ENCODE peak calls at places on chromosomes 7 and 10, in ten cellular contexts. E, Z, T, X, N, H, A, Y, K and Q are unnamed samples.

GRCh38 chr7:42348627-42349026 is 111.6 kb upstream of the GLI3 start:
- DNase-seq in E (no peak), Z (no peak), T (no peak), X (no peak), N (no peak), H (no peak), A (no peak), Y (no peak), K (no peak), Q (no peak)

GRCh38 chr7:83502636-83503035 is 146.3 kb downstream of the SEMA3E start:
- DNase-seq in E (no peak), Z (no peak), T (no peak), X (no peak), N (no peak), H (no peak), A (no peak), Y (no peak), K (no peak), Q (no peak)

GRCh38 chr10:86659161-86659691 is 4.9 kb downstream of the OPN4 start:
- DNase-seq in E (peak), Z (peak), T (peak), X (peak), N (peak), H (no peak), A (no peak), Y (no peak), K (no peak), Q (no peak)

GRCh38 chr7:151511946-151512345 is 7.7 kb downstream of the RHEB start:
- DNase-seq in E (no peak), Z (no peak), T (no peak), X (no peak), N (no peak), H (no peak), A (no peak), Y (no peak), K (no peak), Q (no peak)

GRCh38 chr10:76939862-76940495 is 697.6 kb downstream of the KCNMA1 start:
- DNase-seq in E (no peak), Z (no peak), T (no peak), X (no peak), N (no peak), H (no peak), A (no peak), Y (no peak), K (no peak), Q (no peak)

GRCh38 chr10:80500572-80501380 is 36.9 kb upstream of the SH2D4B start:
- DNase-seq in E (no peak), Z (peak), T (peak), X (peak), N (no peak), H (no peak), A (no peak), Y (peak), K (peak), Q (no peak)

GRCh38 chr7:25216837-25217236 is 11.4 kb downstream of the NPVF start:
- DNase-seq in E (no peak), Z (no peak), T (no peak), X (no peak), N (no peak), H (peak), A (no peak), Y (no peak), K (no peak), Q (no peak)

GRCh38 chr7:17557305-17557704 is 258.9 kb downstream of the AHR start:
- DNase-seq in E (no peak), Z (no peak), T (no peak), X (no peak), N (no peak), H (no peak), A (no peak), Y (no peak), K (no peak), Q (no peak)

GRCh38 chr7:81449105-81449504 is 320.7 kb downstream of the HGF start:
- DNase-seq in E (no peak), Z (no peak), T (no peak), X (no peak), N (no peak), H (no peak), A (no peak), Y (no peak), K (no peak), Q (no peak)

GRCh38 chr7:64433590-64433989 is 119.8 kb downstream of the ZNF736 start:
- DNase-seq in E (no peak), Z (no peak), T (no peak), X (no peak), N (no peak), H (no peak), A (no peak), Y (no peak), K (no peak), Q (no peak)

GRCh38 chr7:64429232-64429631 is 115.5 kb downstream of the ZNF736 start:
- DNase-seq in E (no peak), Z (no peak), T (no peak), X (no peak), N (no peak), H (no peak), A (no peak), Y (no peak), K (no peak), Q (no peak)

DNA sequence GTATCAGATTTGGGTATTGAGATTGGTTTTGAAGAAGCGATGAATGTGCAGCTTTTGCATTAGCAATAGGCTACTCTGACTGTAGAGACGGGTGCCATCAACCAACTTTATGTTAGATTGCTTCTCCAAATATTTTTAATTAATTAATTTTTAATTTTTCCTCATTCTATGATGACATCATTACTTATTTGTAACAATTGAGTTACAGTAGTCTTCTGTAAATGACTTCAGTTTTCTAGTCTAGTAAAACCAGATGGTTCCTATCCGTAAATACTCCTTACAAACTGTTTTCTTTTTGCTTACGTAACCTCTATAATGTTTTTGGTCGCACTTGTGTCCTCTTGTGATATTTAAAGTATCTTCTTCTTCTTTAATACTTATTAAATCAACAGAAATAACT is 118.1 kb downstream of the ZNF736 start:
- DNase-seq in E (no peak), Z (no peak), T (no peak), X (no peak), N (no peak), H (no peak), A (no peak), Y (no peak), K (no peak), Q (no peak)
- H3K27ac ChIP-seq in E (no peak), Z (no peak), T (no peak), X (no peak), N (no peak), H (no peak), A (no peak), Y (no peak), K (no peak), Q (no peak)

GRCh38 chr10:69451784-69452251 is 553 bp downstream of the TSPAN15 start:
- DNase-seq in E (peak), Z (no peak), T (peak), X (no peak), N (peak), H (no peak), A (no peak), Y (peak), K (peak), Q (no peak)

GRCh38 chr10:69446650-69447151 is 4.6 kb upstream of the TSPAN15 start:
- DNase-seq in E (peak), Z (no peak), T (no peak), X (no peak), N (no peak), H (peak), A (no peak), Y (no peak), K (no peak), Q (peak)

GRCh38 chr10:69451209-69451783 is at the start of gene TSPAN15:
- DNase-seq in E (peak), Z (peak), T (peak), X (peak), N (peak), H (no peak), A (peak), Y (peak), K (peak), Q (no peak)

GRCh38 chr10:69452676-69453415 is 1.6 kb downstream of the TSPAN15 start:
- DNase-seq in E (peak), Z (no peak), T (no peak), X (no peak), N (no peak), H (no peak), A (no peak), Y (no peak), K (no peak), Q (no peak)

GRCh38 chr10:69449841-69450240 is 1.4 kb upstream of the TSPAN15 start:
- DNase-seq in E (peak), Z (peak), T (no peak), X (no peak), N (peak), H (no peak), A (no peak), Y (peak), K (peak), Q (no peak)
- H3K27ac ChIP-seq in E (peak), Z (no peak), T (peak), X (no peak), N (peak), H (no peak), A (no peak), Y (peak), K (no peak), Q (peak)

DNA sequence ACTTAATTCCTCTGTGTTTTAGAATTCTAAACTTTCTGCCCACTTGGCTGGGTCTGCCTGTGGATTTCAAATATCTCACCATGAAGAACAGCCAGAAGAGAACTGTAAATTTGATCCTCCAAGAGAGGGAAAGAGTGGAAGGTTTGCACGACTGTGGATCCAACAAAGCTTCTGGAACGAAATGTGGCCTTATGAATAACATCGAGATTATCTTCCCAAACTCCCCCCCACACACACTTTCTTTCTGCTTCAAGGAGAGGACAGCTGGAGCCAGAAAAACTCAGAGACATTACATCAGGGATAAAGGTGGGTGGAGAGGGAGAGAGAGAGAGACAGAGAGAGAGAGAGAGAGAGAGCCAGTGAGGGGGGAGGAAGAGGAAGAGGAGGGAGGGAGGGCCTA is 570.1 kb upstream of the MGMT start:
- DNase-seq in E (no peak), Z (no peak), T (no peak), X (no peak), N (no peak), H (no peak), A (no peak), Y (no peak), K (no peak), Q (no peak)
- H3K27ac ChIP-seq in E (peak), Z (no peak), T (peak), X (no peak), N (no peak), H (no peak), A (no peak), Y (no peak), K (no peak), Q (no peak)

DNA sequence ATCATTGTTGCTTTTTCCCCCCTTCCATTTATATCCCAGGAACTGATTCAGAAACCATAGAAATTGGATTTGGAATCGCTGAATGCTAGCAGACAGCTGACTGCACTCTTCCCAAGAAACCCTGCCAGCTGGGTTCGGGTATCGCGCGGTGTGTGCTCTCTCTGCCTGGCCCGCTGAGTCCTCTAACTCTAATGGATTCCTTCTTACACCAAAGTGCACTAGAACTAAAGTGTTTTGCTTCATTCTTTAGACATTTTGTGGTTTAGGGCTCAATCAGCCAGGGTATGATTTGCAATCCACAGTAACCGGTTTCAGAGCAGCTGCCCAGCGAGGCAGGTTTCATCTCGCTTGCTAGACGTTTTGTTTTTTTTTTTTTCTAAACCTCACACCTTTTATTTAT is 92.2 kb downstream of the EGFR start:
- DNase-seq in E (no peak), Z (peak), T (no peak), X (no peak), N (no peak), H (peak), A (no peak), Y (no peak), K (no peak), Q (peak)
- H3K27ac ChIP-seq in E (peak), Z (no peak), T (no peak), X (no peak), N (peak), H (peak), A (no peak), Y (no peak), K (no peak), Q (peak)

DNA sequence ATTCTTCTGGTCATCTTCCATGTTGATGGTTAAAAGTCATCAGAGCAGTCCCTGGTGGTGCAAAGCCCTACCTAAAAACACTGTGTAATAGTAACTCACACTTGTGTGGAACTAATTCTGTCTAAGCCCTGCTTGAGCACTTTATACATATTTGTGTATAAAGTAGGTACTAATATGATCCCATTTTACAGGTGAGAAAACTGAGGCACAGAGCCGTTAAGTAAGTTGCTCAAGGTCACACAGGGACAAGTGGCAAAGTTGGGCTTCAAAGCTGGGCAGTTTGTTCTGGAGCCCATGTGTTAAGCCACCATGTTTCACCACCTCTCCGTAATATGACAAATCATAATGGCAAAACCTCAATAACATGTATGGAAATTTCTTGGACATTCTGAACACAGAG is 48.1 kb downstream of the BPGM start:
- DNase-seq in E (no peak), Z (no peak), T (no peak), X (no peak), N (no peak), H (no peak), A (no peak), Y (no peak), K (no peak), Q (no peak)
- H3K27ac ChIP-seq in E (peak), Z (peak), T (no peak), X (peak), N (peak), H (no peak), A (no peak), Y (no peak), K (no peak), Q (no peak)

DNA sequence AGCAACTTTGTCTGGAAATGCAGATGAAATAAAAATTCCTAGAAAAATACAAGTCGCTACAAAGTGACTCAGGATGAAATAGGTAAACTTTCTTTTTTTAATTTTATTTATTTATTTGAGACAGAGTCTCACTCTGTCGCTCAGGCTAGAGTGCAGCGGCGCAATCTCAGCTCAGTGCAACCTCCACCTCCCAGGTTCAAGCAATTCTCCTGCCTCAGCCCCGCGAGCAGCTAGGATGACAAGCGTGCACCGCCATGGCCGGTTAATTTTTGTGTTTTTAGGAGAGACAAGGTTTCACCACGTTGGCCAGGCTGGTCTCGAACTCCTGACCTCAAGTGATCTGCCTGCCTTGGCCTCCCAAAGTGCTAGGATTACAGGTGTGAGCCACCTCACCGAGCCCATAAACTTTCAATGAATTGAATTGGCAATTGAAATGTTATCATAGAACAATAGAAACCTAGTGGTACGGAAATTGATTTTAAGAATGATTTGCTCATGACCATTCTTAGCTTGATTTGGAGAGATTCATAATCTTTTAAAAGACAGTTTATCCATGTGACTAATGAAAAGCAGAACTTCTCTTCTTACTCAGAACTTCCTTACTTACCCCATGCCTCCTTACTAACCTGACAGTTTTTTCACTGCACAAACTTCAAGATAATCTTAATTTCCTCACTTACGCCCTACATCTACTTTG is 161.7 kb downstream of the FAM107B start:
- DNase-seq in E (no peak), Z (no peak), T (no peak), X (no peak), N (no peak), H (no peak), A (no peak), Y (no peak), K (no peak), Q (no peak)
- H3K27ac ChIP-seq in E (no peak), Z (no peak), T (no peak), X (no peak), N (no peak), H (no peak), A (no peak), Y (peak), K (no peak), Q (no peak)

GRCh38 chr10:132444877-132445351 is 47.9 kb downstream of the PWWP2B start:
- DNase-seq in E (no peak), Z (no peak), T (no peak), X (no peak), N (no peak), H (no peak), A (no peak), Y (no peak), K (no peak), Q (no peak)

GRCh38 chr10:132443998-132444876 is 47.2 kb downstream of the PWWP2B start:
- DNase-seq in E (no peak), Z (no peak), T (peak), X (no peak), N (no peak), H (no peak), A (no peak), Y (no peak), K (no peak), Q (no peak)

GRCh38 chr10:132446195-132446581 is 49.2 kb downstream of the PWWP2B start:
- DNase-seq in E (no peak), Z (no peak), T (peak), X (no peak), N (no peak), H (no peak), A (no peak), Y (no peak), K (no peak), Q (no peak)

GRCh38 chr10:132446661-132447445 is 49.9 kb downstream of the PWWP2B start:
- DNase-seq in E (no peak), Z (no peak), T (peak), X (no peak), N (peak), H (no peak), A (peak), Y (peak), K (no peak), Q (no peak)

DNA sequence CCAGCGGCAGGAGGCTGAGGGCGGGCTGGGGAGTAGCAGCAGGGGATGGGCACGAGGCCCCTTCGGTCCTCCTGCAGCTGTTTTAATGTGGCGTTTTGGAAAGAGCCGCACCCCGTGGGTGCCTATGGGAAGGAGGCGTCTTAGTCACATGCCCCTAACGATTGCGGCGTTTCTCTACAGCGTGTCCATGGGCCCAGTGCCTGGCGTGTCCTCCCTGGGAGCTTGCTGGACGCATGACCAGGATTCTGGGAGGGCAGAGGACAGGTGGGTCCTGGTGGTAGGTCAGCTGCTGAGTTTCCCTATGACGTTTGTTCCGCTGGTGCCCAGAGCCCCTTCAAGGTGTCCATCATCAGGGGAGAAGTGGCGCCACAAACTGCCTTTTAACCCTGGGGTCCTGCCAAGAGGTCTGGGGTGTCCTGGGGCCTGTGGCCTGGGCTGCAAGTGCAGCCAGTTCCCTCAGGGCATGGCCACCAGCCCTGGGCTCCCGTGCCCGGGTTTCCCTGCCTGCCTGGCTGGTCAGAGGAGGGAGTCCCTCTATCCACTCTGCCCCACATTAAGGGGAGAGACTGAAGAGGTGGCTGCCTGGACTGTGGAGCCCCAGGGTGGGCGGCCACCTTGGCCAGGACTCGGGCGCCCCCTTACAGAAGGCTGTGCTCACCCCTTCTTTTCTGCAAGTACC is 48.7 kb downstream of the PWWP2B start:
- DNase-seq in E (no peak), Z (no peak), T (peak), X (no peak), N (no peak), H (no peak), A (no peak), Y (no peak), K (no peak), Q (no peak)
- H3K27ac ChIP-seq in E (no peak), Z (no peak), T (no peak), X (no peak), N (no peak), H (no peak), A (no peak), Y (no peak), K (no peak), Q (no peak)

DNA sequence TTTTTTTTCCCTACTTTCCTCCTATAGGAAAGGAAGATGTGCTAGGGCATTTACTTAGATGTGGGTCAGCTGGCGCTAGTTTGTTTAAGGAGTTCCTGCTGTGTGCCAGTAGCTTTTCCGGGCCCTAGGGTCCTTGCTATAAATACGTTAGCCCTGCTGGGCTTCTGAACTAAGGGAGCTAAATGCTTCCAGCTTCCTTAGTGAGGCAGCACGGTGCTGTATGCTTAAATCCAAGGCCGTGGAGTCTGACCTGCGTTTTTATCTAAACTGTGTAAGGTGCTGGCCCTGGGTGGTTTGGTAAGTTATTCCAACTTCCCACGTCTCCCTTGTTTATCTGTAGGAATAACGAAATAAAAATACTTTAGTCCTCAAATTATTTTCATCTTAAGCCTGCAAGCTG is 594 bp downstream of the TDRD1 start:
- DNase-seq in E (no peak), Z (no peak), T (no peak), X (no peak), N (no peak), H (no peak), A (no peak), Y (no peak), K (no peak), Q (no peak)
- H3K27ac ChIP-seq in E (no peak), Z (no peak), T (no peak), X (no peak), N (no peak), H (no peak), A (no peak), Y (no peak), K (no peak), Q (no peak)

GRCh38 chr10:68095176-68095575 is 14.1 kb upstream of the MYPN start:
- DNase-seq in E (no peak), Z (no peak), T (no peak), X (no peak), N (no peak), H (no peak), A (no peak), Y (no peak), K (no peak), Q (no peak)
- H3K27ac ChIP-seq in E (no peak), Z (no peak), T (no peak), X (no peak), N (no peak), H (peak), A (no peak), Y (no peak), K (no peak), Q (peak)